ENCODE peak calls at places on chromosomes 13 and 19, in nine cellular contexts. One of them, this sample, is unnamed.

GRCh38 chr13:36706755-36707154 is 32.9 kb downstream of the SERTM1 start:
- DNase-seq in ascending aorta: no peak
- DNase-seq in thoracic aorta: no peak
- DNase-seq in lung: no peak
- DNase-seq in breast epithelium: no peak
- DNase-seq in CD4-positive, alpha-beta T cell: no peak
- DNase-seq in A549: no peak
- DNase-seq in transverse colon: no peak
- DNase-seq in BE2C: no peak
- DNase-seq in this sample: no peak

GRCh38 chr13:39684531-39685137 is 29.2 kb downstream of the COG6 start:
- DNase-seq in lung: no peak
- DNase-seq in A549: peak; percentile 28
- DNase-seq in BE2C: no peak
- DNase-seq in ascending aorta: no peak
- DNase-seq in CD4-positive, alpha-beta T cell: no peak
- DNase-seq in breast epithelium: no peak
- DNase-seq in transverse colon: no peak
- DNase-seq in thoracic aorta: no peak
- DNase-seq in this sample: no peak

GRCh38 chr13:109955598-109955997 is 169.2 kb upstream of the IRS2 start:
- DNase-seq in BE2C: no peak
- DNase-seq in lung: no peak
- DNase-seq in thoracic aorta: no peak
- DNase-seq in A549: no peak
- DNase-seq in CD4-positive, alpha-beta T cell: no peak
- DNase-seq in transverse colon: no peak
- DNase-seq in ascending aorta: no peak
- DNase-seq in breast epithelium: no peak
- DNase-seq in this sample: no peak

GRCh38 chr19:49422407-49423277 is 599 bp downstream of the PTH2 start:
- DNase-seq in lung: no peak
- DNase-seq in BE2C: peak; percentile 69
- DNase-seq in thoracic aorta: no peak
- DNase-seq in A549: peak; percentile 89
- DNase-seq in CD4-positive, alpha-beta T cell: peak; percentile 30
- DNase-seq in ascending aorta: no peak
- DNase-seq in breast epithelium: no peak
- DNase-seq in transverse colon: no peak
- DNase-seq in this sample: no peak

GRCh38 chr13:85990397-85990796 is 191.2 kb upstream of the SLITRK6 start:
- DNase-seq in lung: no peak
- DNase-seq in transverse colon: no peak
- DNase-seq in thoracic aorta: no peak
- DNase-seq in BE2C: no peak
- DNase-seq in breast epithelium: no peak
- DNase-seq in CD4-positive, alpha-beta T cell: no peak
- DNase-seq in ascending aorta: no peak
- DNase-seq in A549: no peak
- DNase-seq in this sample: no peak

GRCh38 chr19:2051771-2052704 is 994 bp upstream of the MKNK2 start:
- DNase-seq in breast epithelium: no peak
- DNase-seq in A549: no peak
- DNase-seq in BE2C: no peak
- DNase-seq in ascending aorta: no peak
- DNase-seq in lung: no peak
- DNase-seq in transverse colon: peak; percentile 73
- DNase-seq in CD4-positive, alpha-beta T cell: peak; percentile 44
- DNase-seq in thoracic aorta: no peak
- DNase-seq in this sample: no peak

GRCh38 chr19:54388001-54388802 is 23.5 kb upstream of the LAIR1 start:
- DNase-seq in lung: no peak
- DNase-seq in CD4-positive, alpha-beta T cell: peak; percentile 37
- DNase-seq in ascending aorta: no peak
- DNase-seq in breast epithelium: no peak
- DNase-seq in BE2C: no peak
- DNase-seq in thoracic aorta: no peak
- DNase-seq in A549: no peak
- DNase-seq in transverse colon: peak; percentile 27
- DNase-seq in this sample: no peak

GRCh38 chr13:52786747-52787146 is 47.1 kb upstream of the CNMD start:
- DNase-seq in A549: no peak
- DNase-seq in lung: no peak
- DNase-seq in thoracic aorta: no peak
- DNase-seq in breast epithelium: no peak
- DNase-seq in BE2C: no peak
- DNase-seq in ascending aorta: no peak
- DNase-seq in CD4-positive, alpha-beta T cell: no peak
- DNase-seq in transverse colon: no peak
- DNase-seq in this sample: no peak

GRCh38 chr13:101452519-101453485 is at the start of gene ITGBL1:
- DNase-seq in ascending aorta: no peak
- DNase-seq in transverse colon: no peak
- DNase-seq in lung: no peak
- DNase-seq in thoracic aorta: no peak
- DNase-seq in breast epithelium: no peak
- DNase-seq in CD4-positive, alpha-beta T cell: no peak
- DNase-seq in A549: no peak
- DNase-seq in BE2C: no peak
- DNase-seq in this sample: no peak

GRCh38 chr13:25109341-25109740 is 13.4 kb downstream of the PABPC3 start:
- DNase-seq in lung: no peak
- DNase-seq in transverse colon: no peak
- DNase-seq in BE2C: no peak
- DNase-seq in thoracic aorta: no peak
- DNase-seq in breast epithelium: no peak
- DNase-seq in CD4-positive, alpha-beta T cell: no peak
- DNase-seq in ascending aorta: no peak
- DNase-seq in A549: no peak
- DNase-seq in this sample: no peak

GRCh38 chr13:86563308-86563707 is 764.1 kb upstream of the SLITRK6 start:
- DNase-seq in thoracic aorta: no peak
- DNase-seq in ascending aorta: no peak
- DNase-seq in A549: no peak
- DNase-seq in BE2C: no peak
- DNase-seq in lung: no peak
- DNase-seq in breast epithelium: no peak
- DNase-seq in CD4-positive, alpha-beta T cell: no peak
- DNase-seq in transverse colon: no peak
- DNase-seq in this sample: no peak

GRCh38 chr19:3978145-3978544 is 7.1 kb downstream of the EEF2 start:
- DNase-seq in BE2C: no peak
- DNase-seq in transverse colon: no peak
- DNase-seq in thoracic aorta: no peak
- DNase-seq in lung: no peak
- DNase-seq in CD4-positive, alpha-beta T cell: no peak
- DNase-seq in A549: no peak
- DNase-seq in ascending aorta: no peak
- DNase-seq in breast epithelium: no peak
- DNase-seq in this sample: no peak

GRCh38 chr19:3979289-3979673 is 6.0 kb downstream of the EEF2 start:
- DNase-seq in ascending aorta: no peak
- DNase-seq in transverse colon: no peak
- DNase-seq in lung: no peak
- DNase-seq in BE2C: no peak
- DNase-seq in breast epithelium: no peak
- DNase-seq in A549: no peak
- DNase-seq in thoracic aorta: no peak
- DNase-seq in CD4-positive, alpha-beta T cell: no peak
- DNase-seq in this sample: no peak

GRCh38 chr19:3976495-3977241 is 5.8 kb upstream of the DAPK3 start:
- DNase-seq in transverse colon: no peak
- DNase-seq in ascending aorta: no peak
- DNase-seq in CD4-positive, alpha-beta T cell: no peak
- DNase-seq in thoracic aorta: no peak
- DNase-seq in BE2C: peak; percentile 91
- DNase-seq in breast epithelium: no peak
- DNase-seq in lung: peak; percentile 60
- DNase-seq in A549: no peak
- DNase-seq in this sample: no peak

GRCh38 chr19:3975637-3976087 is 4.8 kb upstream of the DAPK3 start:
- DNase-seq in BE2C: no peak
- DNase-seq in transverse colon: no peak
- DNase-seq in thoracic aorta: no peak
- DNase-seq in ascending aorta: no peak
- DNase-seq in breast epithelium: no peak
- DNase-seq in A549: no peak
- DNase-seq in lung: no peak
- DNase-seq in CD4-positive, alpha-beta T cell: no peak
- DNase-seq in this sample: no peak

DNA sequence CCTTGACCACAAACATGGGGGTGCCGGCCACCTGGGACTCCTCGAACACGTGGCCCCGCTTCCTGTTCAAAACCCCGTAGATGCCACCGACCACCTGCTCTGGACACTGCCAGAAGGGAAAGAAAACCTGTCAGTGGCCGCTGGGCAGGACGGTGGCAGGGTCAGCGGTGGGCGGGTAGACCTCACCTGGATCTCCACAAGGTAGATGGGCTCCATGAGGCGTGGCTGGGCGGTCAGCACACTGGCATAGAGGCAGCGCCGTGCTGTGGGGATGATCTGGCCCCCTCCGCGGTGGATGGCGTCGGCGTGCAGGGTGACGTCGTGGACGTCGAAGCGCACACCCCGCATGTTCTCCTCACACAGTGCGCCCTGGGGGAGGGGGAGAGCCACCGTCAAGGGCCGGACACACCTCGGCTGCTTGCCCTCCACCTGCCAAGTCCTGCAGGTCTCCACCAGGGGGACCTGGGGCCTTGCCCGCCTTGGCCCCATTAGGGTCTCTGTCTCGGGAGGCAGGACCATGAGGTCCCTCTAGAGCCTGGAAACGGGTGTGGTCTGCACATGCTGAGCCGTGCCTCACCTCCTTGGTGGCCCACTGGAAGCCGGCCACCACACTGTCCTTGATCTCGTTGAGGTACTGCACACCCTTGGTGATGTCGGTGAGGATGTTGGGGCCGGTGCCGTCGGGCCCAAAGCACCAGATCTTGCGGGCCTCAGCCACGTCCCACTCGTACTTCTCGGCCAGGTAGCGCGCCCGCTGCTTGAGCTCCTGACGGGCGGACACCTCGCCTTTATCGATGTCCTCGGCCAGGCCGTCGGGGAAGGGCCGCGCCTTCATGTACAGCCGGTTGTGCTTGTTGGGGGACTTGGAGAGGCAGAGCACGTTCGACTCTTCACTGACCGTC is 6.6 kb upstream of the DAPK3 start:
- DNase-seq in A549: no peak
- DNase-seq in ascending aorta: no peak
- DNase-seq in breast epithelium: no peak
- DNase-seq in transverse colon: no peak
- DNase-seq in thoracic aorta: no peak
- DNase-seq in BE2C: peak; percentile 50
- DNase-seq in CD4-positive, alpha-beta T cell: no peak
- DNase-seq in lung: no peak
- DNase-seq in this sample: no peak
- TF ChIP-seq CTCF in A549: no peak
- TF ChIP-seq CTCF in ascending aorta: no peak
- TF ChIP-seq CTCF in breast epithelium: no peak
- TF ChIP-seq CTCF in transverse colon: no peak
- TF ChIP-seq CTCF in thoracic aorta: peak; percentile 16
- TF ChIP-seq CTCF in BE2C: peak; percentile 25
- TF ChIP-seq CTCF in CD4-positive, alpha-beta T cell: no peak
- TF ChIP-seq CTCF in lung: no peak
- TF ChIP-seq CTCF in this sample: no peak

GRCh38 chr13:49739498-49740187 is 48.4 kb upstream of the EBPL start:
- DNase-seq in BE2C: no peak
- DNase-seq in A549: no peak
- DNase-seq in lung: no peak
- DNase-seq in breast epithelium: no peak
- DNase-seq in thoracic aorta: no peak
- DNase-seq in CD4-positive, alpha-beta T cell: no peak
- DNase-seq in ascending aorta: no peak
- DNase-seq in transverse colon: no peak
- DNase-seq in this sample: no peak
- TF ChIP-seq CTCF in BE2C: no peak
- TF ChIP-seq CTCF in A549: no peak
- TF ChIP-seq CTCF in lung: no peak
- TF ChIP-seq CTCF in breast epithelium: no peak
- TF ChIP-seq CTCF in thoracic aorta: no peak
- TF ChIP-seq CTCF in CD4-positive, alpha-beta T cell: no peak
- TF ChIP-seq CTCF in ascending aorta: no peak
- TF ChIP-seq CTCF in transverse colon: no peak
- TF ChIP-seq CTCF in this sample: no peak

DNA sequence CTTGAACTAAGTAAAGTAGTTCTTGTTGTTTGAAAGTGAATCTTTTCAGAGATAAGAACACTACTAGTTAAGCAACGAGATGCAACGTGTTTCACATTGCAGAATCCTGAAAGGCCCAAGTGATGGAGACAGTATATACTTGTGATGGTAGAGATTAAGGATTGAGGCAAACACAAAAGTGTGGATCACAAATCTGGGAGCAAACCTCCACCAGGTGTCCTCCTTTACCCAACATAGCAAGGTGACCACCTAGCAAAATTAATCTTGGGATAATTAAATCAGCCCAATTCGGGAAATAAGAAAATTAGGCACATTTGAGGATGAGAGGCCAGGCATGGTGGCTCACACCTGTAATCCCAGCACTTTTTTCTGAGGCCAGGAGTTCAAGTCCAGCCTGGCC is 563.9 kb downstream of the DACH1 start:
- DNase-seq in breast epithelium: no peak
- DNase-seq in transverse colon: no peak
- DNase-seq in BE2C: no peak
- DNase-seq in lung: no peak
- DNase-seq in ascending aorta: no peak
- DNase-seq in CD4-positive, alpha-beta T cell: no peak
- DNase-seq in A549: no peak
- DNase-seq in thoracic aorta: no peak
- DNase-seq in this sample: no peak
- TF ChIP-seq CTCF in breast epithelium: no peak
- TF ChIP-seq CTCF in transverse colon: no peak
- TF ChIP-seq CTCF in BE2C: peak; percentile 49
- TF ChIP-seq CTCF in lung: no peak
- TF ChIP-seq CTCF in ascending aorta: no peak
- TF ChIP-seq CTCF in CD4-positive, alpha-beta T cell: no peak
- TF ChIP-seq CTCF in A549: no peak
- TF ChIP-seq CTCF in thoracic aorta: no peak
- TF ChIP-seq CTCF in this sample: no peak

DNA sequence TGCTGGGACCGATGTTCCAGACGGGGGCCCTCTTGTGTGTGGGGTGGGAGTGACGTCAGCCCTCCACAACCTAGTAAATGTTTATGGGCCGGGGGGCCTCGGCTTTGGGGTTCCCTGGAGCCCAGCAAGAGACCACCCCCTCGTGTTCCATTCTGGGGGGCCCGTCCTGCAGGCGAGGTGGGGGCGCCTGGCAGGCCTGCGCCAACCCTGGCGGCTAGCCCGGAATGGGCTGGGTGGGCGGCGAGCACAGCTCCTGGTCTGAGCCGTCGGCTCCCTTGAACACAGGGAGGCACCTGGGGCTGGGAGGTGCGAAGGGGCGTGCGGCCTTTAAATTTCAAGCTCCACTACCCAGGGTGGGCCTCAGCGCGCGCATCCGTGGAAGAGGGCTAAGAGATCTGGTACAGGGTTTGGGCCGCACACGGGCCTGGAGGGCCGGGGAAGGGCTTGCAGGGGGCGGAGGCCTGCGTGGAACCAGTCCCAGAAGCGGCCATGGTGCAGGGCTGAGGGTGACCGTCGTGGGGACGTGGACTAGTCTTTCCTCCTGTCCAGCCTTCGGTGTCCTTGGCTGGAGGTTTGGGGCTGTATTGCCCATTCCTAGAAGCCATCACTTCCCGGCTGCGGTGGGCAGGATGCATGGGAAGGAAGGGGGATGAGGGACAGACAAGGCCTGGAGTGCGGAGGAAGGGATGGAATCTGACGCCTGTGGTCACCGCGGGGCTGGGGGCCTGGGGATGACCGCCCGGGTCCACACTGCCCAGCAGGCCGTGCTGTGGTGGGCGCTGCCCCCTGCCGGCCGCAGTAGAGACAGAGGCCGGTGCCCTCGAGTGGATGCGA is 11.4 kb downstream of the NDUFA11 start:
- DNase-seq in BE2C: peak; percentile 66
- DNase-seq in breast epithelium: no peak
- DNase-seq in A549: peak; percentile 46
- DNase-seq in lung: no peak
- DNase-seq in thoracic aorta: no peak
- DNase-seq in transverse colon: peak; percentile 58
- DNase-seq in CD4-positive, alpha-beta T cell: no peak
- DNase-seq in ascending aorta: no peak
- DNase-seq in this sample: no peak
- TF ChIP-seq CTCF in BE2C: peak; percentile 74
- TF ChIP-seq CTCF in breast epithelium: peak; percentile 44
- TF ChIP-seq CTCF in A549: peak; percentile 64
- TF ChIP-seq CTCF in lung: peak; percentile 48
- TF ChIP-seq CTCF in thoracic aorta: peak; percentile 59
- TF ChIP-seq CTCF in transverse colon: peak; percentile 83
- TF ChIP-seq CTCF in CD4-positive, alpha-beta T cell: peak; percentile 41
- TF ChIP-seq CTCF in ascending aorta: peak; percentile 51
- TF ChIP-seq CTCF in this sample: peak; percentile 39

This sample was measured in omental fat pad.